ENCODE peak calls at places on chromosome 1, in eight cellular contexts. F, G, I, W, D, Z, C and K are unnamed samples.

GRCh38 chr1:178057131-178057765 is 36.7 kb upstream of the RASAL2 start:
- DNase-seq in F (no peak), G (no peak), I (no peak), W (no peak), D (peak), Z (no peak), C (no peak), K (no peak)

GRCh38 chr1:162145280-162145965 is 75.9 kb downstream of the NOS1AP start:
- DNase-seq in F (no peak), G (no peak), I (no peak), W (no peak), D (no peak), Z (no peak), C (no peak), K (no peak)

GRCh38 chr1:2091611-2092604 is 41.7 kb downstream of the PRKCZ start:
- DNase-seq in F (peak), G (no peak), I (peak), W (peak), D (peak), Z (no peak), C (peak), K (no peak)

GRCh38 chr1:165445388-165445787 is 462 bp upstream of the RXRG start:
- DNase-seq in F (no peak), G (no peak), I (no peak), W (no peak), D (no peak), Z (no peak), C (no peak), K (no peak)

GRCh38 chr1:151282883-151283725 is 1.0 kb downstream of the ZNF687 start:
- DNase-seq in F (peak), G (no peak), I (peak), W (no peak), D (no peak), Z (no peak), C (peak), K (peak)

GRCh38 chr1:183632087-183632486 is 3.5 kb downstream of the ARPC5 start:
- DNase-seq in F (no peak), G (no peak), I (no peak), W (no peak), D (no peak), Z (peak), C (no peak), K (no peak)

GRCh38 chr1:156852414-156852874 is 6.5 kb downstream of the INSRR start:
- DNase-seq in F (no peak), G (no peak), I (no peak), W (no peak), D (peak), Z (no peak), C (no peak), K (no peak)

GRCh38 chr1:53704304-53704703 is 34.7 kb downstream of the GLIS1 start:
- DNase-seq in F (no peak), G (no peak), I (no peak), W (no peak), D (no peak), Z (no peak), C (no peak), K (no peak)

GRCh38 chr1:161934278-161934608 is 89.4 kb downstream of the OLFML2B start:
- DNase-seq in F (peak), G (no peak), I (peak), W (peak), D (no peak), Z (no peak), C (no peak), K (no peak)

GRCh38 chr1:100896481-100896982 is 642 bp downstream of the SLC30A7 start:
- DNase-seq in F (peak), G (peak), I (peak), W (peak), D (no peak), Z (peak), C (no peak), K (peak)

GRCh38 chr1:177170756-177171535 is at the start of gene BRINP2:
- DNase-seq in F (no peak), G (no peak), I (no peak), W (no peak), D (peak), Z (peak), C (peak), K (peak)

GRCh38 chr1:98179159-98179558 is 258.3 kb upstream of the DPYD start:
- DNase-seq in F (no peak), G (no peak), I (no peak), W (no peak), D (no peak), Z (no peak), C (no peak), K (no peak)

GRCh38 chr1:205916541-205916940 is 26.7 kb downstream of the SLC26A9 start:
- DNase-seq in F (no peak), G (no peak), I (no peak), W (no peak), D (no peak), Z (peak), C (no peak), K (no peak)